ENCODE peak calls at places on chromosome 11, in seven cellular contexts. J is lower leg skin, T is BJ, E is upper lobe of right lung, D is heart right ventricle, C is mucosa of descending colon, W is GM23338. B is an unnamed sample.

GRCh38 chr11:130209128-130209932 is 49.7 kb downstream of the ST14 start:
- DNase-seq in C (no peak), J (peak; percentile 81), T (no peak), W (no peak), E (peak; percentile 57), D (no peak), B (peak; percentile 64)

GRCh38 chr11:91981995-91982394 is 242.6 kb upstream of the FAT3 start:
- DNase-seq in E (no peak), D (no peak), T (peak; percentile 99), W (no peak), C (no peak), J (no peak), B (no peak)

GRCh38 chr11:85318573-85318972 is 308.6 kb downstream of the DLG2 start:
- DNase-seq in E (no peak), C (no peak), T (no peak), D (no peak), J (no peak), W (no peak), B (no peak)

GRCh38 chr11:65008016-65008415 is 5.9 kb upstream of the ARL2 start:
- DNase-seq in T (no peak), E (no peak), D (no peak), J (no peak), W (no peak), C (no peak), B (no peak)

GRCh38 chr11:132318421-132319157 is 948.2 kb downstream of the NTM start:
- DNase-seq in T (no peak), D (no peak), J (no peak), C (no peak), W (no peak), E (no peak), B (no peak)

GRCh38 chr11:3157381-3158130 is 7.6 kb downstream of the OSBPL5 start:
- DNase-seq in W (no peak), J (no peak), D (peak; percentile 22), E (peak; percentile 56), C (peak; percentile 50), T (no peak), B (peak; percentile 87)

GRCh38 chr11:61827573-61828378 is at the start of gene FADS2:
- DNase-seq in T (peak; percentile 81), D (peak; percentile 93), E (peak; percentile 97), J (peak; percentile 93), C (peak; percentile 87), W (peak; percentile 90), B (peak; percentile 98)

GRCh38 chr11:92657226-92657625 is 312.2 kb upstream of the MTNR1B start:
- DNase-seq in T (no peak), C (no peak), E (no peak), D (no peak), J (no peak), W (no peak), B (no peak)

GRCh38 chr11:83257638-83258229 is 28.4 kb downstream of the CCDC90B start:
- DNase-seq in T (peak; percentile 34), W (no peak), D (no peak), C (no peak), J (no peak), E (no peak), B (no peak)

GRCh38 chr11:94794287-94795168 is 26.4 kb downstream of the AMOTL1 start:
- DNase-seq in J (no peak), C (no peak), T (peak; percentile 94), E (peak; percentile 73), W (no peak), D (peak; percentile 53), B (peak; percentile 81)

GRCh38 chr11:1100417-1101245 is 26.0 kb downstream of the MUC2 start:
- DNase-seq in D (no peak), J (no peak), T (no peak), W (no peak), C (peak; percentile 37), E (peak; percentile 52), B (peak; percentile 62)

GRCh38 chr11:33907419-33907818 is 15.5 kb upstream of the LMO2 start:
- DNase-seq in W (no peak), E (no peak), C (no peak), D (no peak), J (no peak), T (no peak), B (no peak)

GRCh38 chr11:88886796-88887195 is 179.0 kb downstream of the GRM5 start:
- DNase-seq in D (no peak), J (no peak), W (peak; percentile 84), T (no peak), E (no peak), C (no peak), B (no peak)

GRCh38 chr11:33692013-33692504 is 8.6 kb downstream of the C11orf91 start:
- DNase-seq in J (peak; percentile 92), D (no peak), T (peak; percentile 91), E (no peak), C (no peak), W (no peak), B (peak; percentile 86)

GRCh38 chr11:10288881-10289764 is 4.9 kb downstream of the SBF2 start:
- DNase-seq in J (no peak), C (no peak), E (no peak), W (no peak), D (peak; percentile 14), T (no peak), B (peak; percentile 73)

GRCh38 chr11:76807206-76807875 is 24.2 kb downstream of the TSKU start:
- DNase-seq in T (no peak), E (peak; percentile 90), J (peak; percentile 98), C (peak; percentile 83), D (peak; percentile 88), W (peak; percentile 97), B (peak; percentile 92)

GRCh38 chr11:48107188-48107704 is 109.4 kb upstream of the OR4B1 start:
- DNase-seq in J (peak; percentile 66), D (no peak), E (no peak), C (peak; percentile 70), T (no peak), W (no peak), B (no peak)

GRCh38 chr11:87236368-87236767 is 198.6 kb downstream of the TMEM135 start:
- DNase-seq in T (no peak), J (no peak), E (no peak), C (no peak), D (no peak), W (no peak), B (no peak)

GRCh38 chr11:7538466-7539454 is 25.0 kb downstream of the PPFIBP2 start:
- DNase-seq in D (no peak), W (no peak), E (no peak), J (peak; percentile 86), T (no peak), C (no peak), B (no peak)

GRCh38 chr11:58057481-58057880 is 26.7 kb downstream of the OR6Q1 start:
- DNase-seq in W (no peak), D (no peak), T (no peak), C (no peak), J (no peak), E (no peak), B (no peak)

GRCh38 chr11:103862049-103862826 is 174.2 kb upstream of the DDI1 start:
- DNase-seq in C (no peak), W (no peak), T (no peak), D (no peak), J (no peak), E (no peak), B (no peak)

DNA sequence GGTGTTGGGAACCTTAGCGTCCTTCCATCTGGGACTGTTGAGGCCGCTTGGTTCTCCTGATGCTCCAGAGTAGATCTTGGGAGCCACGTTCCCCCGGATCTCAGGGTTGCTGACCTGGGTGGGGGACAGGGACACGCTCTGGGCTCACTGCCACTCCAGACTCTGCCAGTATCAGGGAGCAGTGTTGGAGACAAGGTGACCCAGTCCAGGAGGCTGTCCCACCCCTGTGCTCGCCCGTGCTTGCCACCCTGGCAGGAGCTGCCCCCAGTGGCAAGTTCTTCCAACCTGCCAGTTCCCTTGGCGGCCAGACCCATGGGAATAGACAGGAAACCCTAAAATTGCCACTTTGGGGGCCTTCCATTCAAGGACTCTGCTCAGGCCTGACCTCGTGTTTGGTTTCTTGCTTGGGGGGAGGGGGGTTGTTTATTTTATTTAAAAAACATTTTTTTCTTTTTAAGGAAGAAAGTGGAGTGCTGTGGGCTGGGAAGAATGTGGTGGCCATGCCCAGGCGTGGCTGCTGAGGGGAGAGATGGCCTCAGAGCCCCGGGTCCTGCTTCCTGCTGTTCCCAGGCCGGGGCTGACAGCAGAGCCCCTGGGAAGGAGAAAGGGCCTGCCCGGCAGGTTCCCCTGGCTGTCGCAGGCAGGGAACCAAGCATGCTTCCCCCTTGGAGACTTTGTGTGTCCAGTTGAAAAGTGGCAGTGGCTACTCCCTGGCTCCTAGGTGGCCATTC is 7.2 kb downstream of the GRK2 start:
- DNase-seq in T (no peak), E (peak; percentile 54), W (no peak), D (peak; percentile 52), C (peak; percentile 57), J (peak; percentile 76), B (peak; percentile 80)
- TF ChIP-seq CTCF in T (no peak), E (no peak), W (no peak), D (no peak), C (no peak), J (no peak), B (no peak)

DNA sequence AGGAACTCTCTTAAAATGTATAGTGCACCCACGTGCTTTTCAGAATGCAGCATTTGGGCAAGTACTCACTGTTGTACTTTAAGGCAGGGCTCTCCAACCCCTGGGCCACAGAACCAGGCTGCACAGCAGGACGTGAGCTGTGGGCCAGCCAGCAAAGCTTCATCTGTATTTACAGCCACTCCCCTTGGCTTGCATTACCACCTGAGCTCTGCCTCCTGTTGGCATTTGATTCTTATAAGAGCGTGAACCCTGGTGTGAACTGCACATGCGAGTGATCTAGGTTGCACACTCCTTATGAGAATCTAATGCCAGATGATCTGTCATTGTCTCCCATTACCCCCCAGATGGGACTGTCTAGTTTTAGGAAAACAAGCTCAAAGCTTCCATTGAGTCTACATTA is 3.0 kb downstream of the C11orf58 start:
- DNase-seq in C (no peak), E (no peak), W (peak; percentile 9), T (no peak), J (no peak), D (no peak), B (no peak)
- H3K4me3 ChIP-seq in C (no peak overlapping the region), E (no peak overlapping the region), W (peak overlapping the region; percentile 26), T (no peak overlapping the region), J (no peak overlapping the region), D (no peak overlapping the region), B (no peak overlapping the region)

GRCh38 chr11:59181746-59182456 is 10.0 kb downstream of the DTX4 start:
- DNase-seq in C (peak; percentile 49), W (no peak), J (no peak), E (no peak), T (no peak), D (no peak), B (no peak)

GRCh38 chr11:59180907-59181306 is 9.0 kb downstream of the DTX4 start:
- DNase-seq in E (no peak), D (no peak), W (no peak), C (no peak), J (no peak), T (no peak), B (no peak)

GRCh38 chr11:59184876-59185275 is 12.9 kb downstream of the DTX4 start:
- DNase-seq in D (no peak), T (no peak), W (no peak), E (no peak), C (no peak), J (no peak), B (no peak)

GRCh38 chr11:59183768-59184167 is 11.8 kb downstream of the DTX4 start:
- DNase-seq in D (no peak), W (no peak), C (no peak), J (no peak), T (no peak), E (no peak), B (no peak)

GRCh38 chr11:59182457-59183151 is 10.7 kb downstream of the DTX4 start:
- DNase-seq in D (no peak), J (no peak), E (no peak), C (no peak), W (peak; percentile 87), T (no peak), B (no peak)
- TF ChIP-seq CTCF in D (peak; percentile 6), J (no peak), E (peak; percentile 35), C (peak; percentile 74), W (peak; percentile 82), T (no peak), B (peak; percentile 39)

GRCh38 chr11:22192642-22193347 is at the start of gene ANO5:
- DNase-seq in E (peak; percentile 85), T (no peak), W (peak; percentile 81), J (peak; percentile 85), D (peak; percentile 78), C (peak; percentile 79), B (peak; percentile 79)
- H3K4me3 ChIP-seq in E (peak within 1 kb of the TSS; percentile 66), T (peak within 1 kb of the TSS; percentile 30), W (peak within 1 kb of the TSS; percentile 97), J (peak within 1 kb of the TSS; percentile 44), D (peak within 1 kb of the TSS; percentile 44), C (peak within 1 kb of the TSS; percentile 15), B (peak within 1 kb of the TSS; percentile 82)